ENCODE peak calls at places on chromosomes 7 and 10, in eight cellular contexts. One of them, this sample, is unnamed.

GRCh38 chr10:72275351-72276012 is 1.8 kb downstream of the DDIT4 start:
- DNase-seq in mesothelial cell of epicardium: no peak
- DNase-seq in progenitor cell of endocrine pancreas: no peak
- DNase-seq in A549: no peak
- DNase-seq in hepatocyte: no peak
- DNase-seq in type B pancreatic cell: no peak
- DNase-seq in PC-3: no peak
- DNase-seq in OCI-LY7: peak
- DNase-seq in this sample: no peak

GRCh38 chr10:6995339-6995738 is 415.3 kb upstream of the PRKCQ start:
- DNase-seq in mesothelial cell of epicardium: no peak
- DNase-seq in progenitor cell of endocrine pancreas: no peak
- DNase-seq in A549: no peak
- DNase-seq in hepatocyte: no peak
- DNase-seq in type B pancreatic cell: no peak
- DNase-seq in PC-3: no peak
- DNase-seq in OCI-LY7: no peak
- DNase-seq in this sample: no peak

GRCh38 chr10:44908071-44908709 is 2.9 kb upstream of the TMEM72 start:
- DNase-seq in mesothelial cell of epicardium: peak
- DNase-seq in progenitor cell of endocrine pancreas: no peak
- DNase-seq in A549: no peak
- DNase-seq in hepatocyte: peak
- DNase-seq in type B pancreatic cell: no peak
- DNase-seq in PC-3: peak
- DNase-seq in OCI-LY7: no peak
- DNase-seq in this sample: no peak

GRCh38 chr10:73731588-73732375 is 12.4 kb upstream of the SEC24C start:
- DNase-seq in mesothelial cell of epicardium: no peak
- DNase-seq in progenitor cell of endocrine pancreas: no peak
- DNase-seq in A549: no peak
- DNase-seq in hepatocyte: no peak
- DNase-seq in type B pancreatic cell: no peak
- DNase-seq in PC-3: no peak
- DNase-seq in OCI-LY7: no peak
- DNase-seq in this sample: no peak

GRCh38 chr7:121544726-121545125 is 148.6 kb upstream of the FAM3C start:
- DNase-seq in mesothelial cell of epicardium: no peak
- DNase-seq in progenitor cell of endocrine pancreas: no peak
- DNase-seq in A549: peak
- DNase-seq in hepatocyte: peak
- DNase-seq in type B pancreatic cell: no peak
- DNase-seq in PC-3: peak
- DNase-seq in OCI-LY7: no peak
- DNase-seq in this sample: no peak

GRCh38 chr10:14025790-14026189 is 304.9 kb downstream of the FRMD4A start:
- DNase-seq in mesothelial cell of epicardium: no peak
- DNase-seq in progenitor cell of endocrine pancreas: no peak
- DNase-seq in A549: no peak
- DNase-seq in hepatocyte: no peak
- DNase-seq in type B pancreatic cell: no peak
- DNase-seq in PC-3: no peak
- DNase-seq in OCI-LY7: no peak
- DNase-seq in this sample: no peak

GRCh38 chr7:108423089-108423989 is 32.9 kb downstream of the NRCAM start:
- DNase-seq in mesothelial cell of epicardium: no peak
- DNase-seq in progenitor cell of endocrine pancreas: no peak
- DNase-seq in A549: no peak
- DNase-seq in hepatocyte: no peak
- DNase-seq in type B pancreatic cell: no peak
- DNase-seq in PC-3: no peak
- DNase-seq in OCI-LY7: no peak
- DNase-seq in this sample: no peak

GRCh38 chr10:62414359-62414758 is 40.2 kb downstream of the ZNF365 start:
- DNase-seq in mesothelial cell of epicardium: no peak
- DNase-seq in progenitor cell of endocrine pancreas: no peak
- DNase-seq in A549: no peak
- DNase-seq in hepatocyte: no peak
- DNase-seq in type B pancreatic cell: no peak
- DNase-seq in PC-3: peak
- DNase-seq in OCI-LY7: no peak
- DNase-seq in this sample: no peak

GRCh38 chr10:122515588-122516231 is 44.8 kb upstream of the DMBT1 start:
- DNase-seq in mesothelial cell of epicardium: no peak
- DNase-seq in progenitor cell of endocrine pancreas: no peak
- DNase-seq in A549: no peak
- DNase-seq in hepatocyte: no peak
- DNase-seq in type B pancreatic cell: no peak
- DNase-seq in PC-3: no peak
- DNase-seq in OCI-LY7: no peak
- DNase-seq in this sample: no peak

GRCh38 chr7:1850976-1851571 is 181.0 kb downstream of the ELFN1 start:
- DNase-seq in mesothelial cell of epicardium: no peak
- DNase-seq in progenitor cell of endocrine pancreas: no peak
- DNase-seq in A549: no peak
- DNase-seq in hepatocyte: no peak
- DNase-seq in type B pancreatic cell: no peak
- DNase-seq in PC-3: no peak
- DNase-seq in OCI-LY7: no peak
- DNase-seq in this sample: no peak

GRCh38 chr7:1284743-1285458 is 52.2 kb downstream of the UNCX start:
- DNase-seq in mesothelial cell of epicardium: no peak
- DNase-seq in progenitor cell of endocrine pancreas: no peak
- DNase-seq in A549: no peak
- DNase-seq in hepatocyte: no peak
- DNase-seq in type B pancreatic cell: no peak
- DNase-seq in PC-3: no peak
- DNase-seq in OCI-LY7: no peak
- DNase-seq in this sample: no peak

GRCh38 chr7:91979590-91979989 is 38.9 kb downstream of the AKAP9 start:
- DNase-seq in mesothelial cell of epicardium: no peak
- DNase-seq in progenitor cell of endocrine pancreas: no peak
- DNase-seq in A549: no peak
- DNase-seq in hepatocyte: no peak
- DNase-seq in type B pancreatic cell: no peak
- DNase-seq in PC-3: no peak
- DNase-seq in OCI-LY7: no peak
- DNase-seq in this sample: no peak

GRCh38 chr7:2202361-2202761 is 30.4 kb downstream of the MAD1L1 start:
- DNase-seq in mesothelial cell of epicardium: no peak
- DNase-seq in progenitor cell of endocrine pancreas: no peak
- DNase-seq in A549: no peak
- DNase-seq in hepatocyte: no peak
- DNase-seq in type B pancreatic cell: no peak
- DNase-seq in PC-3: no peak
- DNase-seq in OCI-LY7: no peak
- DNase-seq in this sample: no peak

GRCh38 chr10:133127291-133128125 is 32.5 kb upstream of the KNDC1 start:
- DNase-seq in mesothelial cell of epicardium: no peak
- DNase-seq in progenitor cell of endocrine pancreas: no peak
- DNase-seq in A549: no peak
- DNase-seq in hepatocyte: no peak
- DNase-seq in type B pancreatic cell: no peak
- DNase-seq in PC-3: peak
- DNase-seq in OCI-LY7: peak
- DNase-seq in this sample: peak

GRCh38 chr10:111078505-111079185 is 1.8 kb downstream of the ADRA2A start:
- DNase-seq in mesothelial cell of epicardium: no peak
- DNase-seq in progenitor cell of endocrine pancreas: no peak
- DNase-seq in A549: no peak
- DNase-seq in hepatocyte: no peak
- DNase-seq in type B pancreatic cell: no peak
- DNase-seq in PC-3: no peak
- DNase-seq in OCI-LY7: no peak
- DNase-seq in this sample: no peak

GRCh38 chr7:3254718-3255117 is 46.3 kb upstream of the SDK1 start:
- DNase-seq in mesothelial cell of epicardium: no peak
- DNase-seq in progenitor cell of endocrine pancreas: no peak
- DNase-seq in A549: no peak
- DNase-seq in hepatocyte: no peak
- DNase-seq in type B pancreatic cell: no peak
- DNase-seq in PC-3: no peak
- DNase-seq in OCI-LY7: no peak
- DNase-seq in this sample: no peak

DNA sequence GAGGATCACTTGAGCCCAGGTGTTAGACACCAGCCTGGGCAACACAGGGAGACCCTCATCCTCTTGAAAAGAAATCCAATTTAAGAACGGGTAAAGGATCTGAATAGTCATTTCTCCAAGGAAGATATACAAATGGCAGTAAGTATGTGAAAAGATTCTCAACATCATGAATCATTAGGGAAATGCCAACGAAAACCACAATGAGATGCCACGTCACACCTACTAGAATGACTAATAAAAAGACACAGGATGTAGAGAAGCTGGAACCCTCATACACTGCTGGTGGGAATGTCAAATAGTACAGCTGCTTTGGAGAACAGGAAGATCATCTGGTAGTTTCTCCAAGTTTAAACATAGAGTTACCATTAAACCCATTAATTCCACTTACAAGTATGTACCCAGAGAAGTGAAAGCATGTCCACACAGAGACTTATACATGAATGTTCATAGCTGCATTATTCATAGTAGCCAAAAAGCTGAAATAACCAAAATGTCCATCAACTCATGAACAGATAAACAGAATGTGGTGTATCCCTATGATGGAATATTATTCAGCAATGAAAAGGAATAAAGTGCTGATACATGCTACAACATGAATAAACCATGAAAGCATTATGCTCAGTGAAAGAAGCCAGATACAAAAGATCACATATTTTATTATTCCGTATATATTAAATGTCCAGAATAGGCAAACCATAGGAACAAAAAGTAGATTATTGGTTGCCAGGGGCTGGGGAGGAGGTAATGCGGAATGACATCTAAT is 13.1 kb upstream of the ZMIZ2 start:
- DNase-seq in mesothelial cell of epicardium: no peak
- DNase-seq in progenitor cell of endocrine pancreas: no peak
- DNase-seq in A549: peak
- DNase-seq in hepatocyte: no peak
- DNase-seq in type B pancreatic cell: no peak
- DNase-seq in PC-3: peak
- DNase-seq in OCI-LY7: no peak
- DNase-seq in this sample: no peak
- TF ChIP-seq CTCF in mesothelial cell of epicardium: no peak
- TF ChIP-seq CTCF in progenitor cell of endocrine pancreas: no peak
- TF ChIP-seq CTCF in A549: no peak
- TF ChIP-seq CTCF in hepatocyte: no peak
- TF ChIP-seq CTCF in type B pancreatic cell: no peak
- TF ChIP-seq CTCF in PC-3: no peak
- TF ChIP-seq CTCF in OCI-LY7: no peak
- TF ChIP-seq CTCF in this sample: no peak

GRCh38 chr7:78175744-78176143 is 377.2 kb downstream of the PHTF2 start:
- DNase-seq in mesothelial cell of epicardium: no peak
- DNase-seq in progenitor cell of endocrine pancreas: no peak
- DNase-seq in A549: no peak
- DNase-seq in hepatocyte: no peak
- DNase-seq in type B pancreatic cell: no peak
- DNase-seq in PC-3: no peak
- DNase-seq in OCI-LY7: no peak
- DNase-seq in this sample: no peak
- TF ChIP-seq CTCF in mesothelial cell of epicardium: no peak
- TF ChIP-seq CTCF in progenitor cell of endocrine pancreas: no peak
- TF ChIP-seq CTCF in A549: no peak
- TF ChIP-seq CTCF in hepatocyte: no peak
- TF ChIP-seq CTCF in type B pancreatic cell: no peak
- TF ChIP-seq CTCF in PC-3: no peak
- TF ChIP-seq CTCF in OCI-LY7: no peak
- TF ChIP-seq CTCF in this sample: no peak

GRCh38 chr10:131891929-131892816 is 8.6 kb upstream of the PPP2R2D start:
- DNase-seq in mesothelial cell of epicardium: no peak
- DNase-seq in progenitor cell of endocrine pancreas: no peak
- DNase-seq in A549: no peak
- DNase-seq in hepatocyte: no peak
- DNase-seq in type B pancreatic cell: no peak
- DNase-seq in PC-3: no peak
- DNase-seq in OCI-LY7: no peak
- DNase-seq in this sample: no peak

GRCh38 chr10:131889755-131890154 is 11.1 kb upstream of the PPP2R2D start:
- DNase-seq in mesothelial cell of epicardium: no peak
- DNase-seq in progenitor cell of endocrine pancreas: no peak
- DNase-seq in A549: no peak
- DNase-seq in hepatocyte: no peak
- DNase-seq in type B pancreatic cell: no peak
- DNase-seq in PC-3: no peak
- DNase-seq in OCI-LY7: no peak
- DNase-seq in this sample: no peak

GRCh38 chr10:131891196-131891928 is 9.4 kb upstream of the PPP2R2D start:
- DNase-seq in mesothelial cell of epicardium: no peak
- DNase-seq in progenitor cell of endocrine pancreas: no peak
- DNase-seq in A549: peak
- DNase-seq in hepatocyte: peak
- DNase-seq in type B pancreatic cell: no peak
- DNase-seq in PC-3: no peak
- DNase-seq in OCI-LY7: no peak
- DNase-seq in this sample: no peak

GRCh38 chr10:131888186-131888604 is 12.6 kb upstream of the PPP2R2D start:
- DNase-seq in mesothelial cell of epicardium: no peak
- DNase-seq in progenitor cell of endocrine pancreas: no peak
- DNase-seq in A549: no peak
- DNase-seq in hepatocyte: peak
- DNase-seq in type B pancreatic cell: no peak
- DNase-seq in PC-3: peak
- DNase-seq in OCI-LY7: no peak
- DNase-seq in this sample: no peak

GRCh38 chr10:131890276-131891195 is 10.3 kb upstream of the PPP2R2D start:
- DNase-seq in mesothelial cell of epicardium: no peak
- DNase-seq in progenitor cell of endocrine pancreas: no peak
- DNase-seq in A549: no peak
- DNase-seq in hepatocyte: no peak
- DNase-seq in type B pancreatic cell: no peak
- DNase-seq in PC-3: no peak
- DNase-seq in OCI-LY7: no peak
- DNase-seq in this sample: no peak
- TF ChIP-seq CTCF in mesothelial cell of epicardium: no peak
- TF ChIP-seq CTCF in progenitor cell of endocrine pancreas: no peak
- TF ChIP-seq CTCF in A549: no peak
- TF ChIP-seq CTCF in hepatocyte: no peak
- TF ChIP-seq CTCF in type B pancreatic cell: no peak
- TF ChIP-seq CTCF in PC-3: no peak
- TF ChIP-seq CTCF in OCI-LY7: no peak
- TF ChIP-seq CTCF in this sample: no peak

GRCh38 chr10:20040012-20040411 is 223.8 kb downstream of the PLXDC2 start:
- DNase-seq in mesothelial cell of epicardium: no peak
- DNase-seq in progenitor cell of endocrine pancreas: no peak
- DNase-seq in A549: no peak
- DNase-seq in hepatocyte: peak
- DNase-seq in type B pancreatic cell: no peak
- DNase-seq in PC-3: no peak
- DNase-seq in OCI-LY7: no peak
- DNase-seq in this sample: no peak

DNA sequence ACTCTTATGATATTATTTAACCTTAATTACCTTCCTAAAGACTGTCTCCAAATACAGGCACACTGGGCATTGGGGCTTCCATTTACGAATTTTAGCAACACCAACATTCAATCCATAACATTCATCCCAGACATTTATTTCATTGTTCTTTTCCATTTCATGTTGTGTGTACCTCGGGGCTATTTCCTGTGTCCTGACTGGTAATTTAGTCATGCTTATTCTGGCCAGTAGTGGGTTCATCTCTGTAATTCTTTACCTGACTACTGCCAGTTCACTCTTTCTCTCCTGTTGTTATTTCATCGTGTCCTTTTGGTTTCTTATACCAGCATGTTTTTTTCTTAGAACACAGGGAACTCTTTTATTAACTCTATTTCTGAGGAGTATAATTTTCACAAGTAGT is 225.7 kb downstream of the PLXDC2 start:
- DNase-seq in mesothelial cell of epicardium: no peak
- DNase-seq in progenitor cell of endocrine pancreas: no peak
- DNase-seq in A549: no peak
- DNase-seq in hepatocyte: no peak
- DNase-seq in type B pancreatic cell: no peak
- DNase-seq in PC-3: no peak
- DNase-seq in OCI-LY7: no peak
- DNase-seq in this sample: no peak
- TF ChIP-seq CTCF in mesothelial cell of epicardium: no peak
- TF ChIP-seq CTCF in progenitor cell of endocrine pancreas: no peak
- TF ChIP-seq CTCF in A549: no peak
- TF ChIP-seq CTCF in hepatocyte: no peak
- TF ChIP-seq CTCF in type B pancreatic cell: no peak
- TF ChIP-seq CTCF in PC-3: no peak
- TF ChIP-seq CTCF in OCI-LY7: no peak
- TF ChIP-seq CTCF in this sample: no peak

This sample was measured in omental fat pad.